ENCODE peak calls at places on chromosome 1, in six cellular contexts. S is mesendoderm, F is neuronal stem cell, P is mesenchymal stem cell, K is H9, O is H1. Q is an unnamed sample.
A peak's percentile ranks its signal among the peaks of the same experiment; 100 is the strongest.

GRCh38 chr1:179923044-179923443 is 31.6 kb upstream of the CEP350 start:
- DNase-seq in S (no peak), F (no peak), P (no peak), K (no peak), O (no peak), Q (no peak)

GRCh38 chr1:229035748-229036082 is 235.2 kb upstream of the RAB4A start:
- DNase-seq in S (no peak), F (no peak), P (no peak), K (no peak), O (no peak), Q (no peak)

GRCh38 chr1:56424744-56425493 is 154.4 kb downstream of the PLPP3 start:
- DNase-seq in S (peak; percentile 27), F (no peak), P (peak; percentile 75), K (no peak), O (no peak), Q (peak; percentile 71)

GRCh38 chr1:245827306-245827705 is 672.5 kb downstream of the KIF26B start:
- DNase-seq in S (peak; percentile 21), F (no peak), P (no peak), K (no peak), O (no peak), Q (no peak)

GRCh38 chr1:17561561-17561985 is 22.1 kb downstream of the ARHGEF10L start:
- DNase-seq in S (no peak), F (no peak), P (no peak), K (no peak), O (no peak), Q (no peak)

GRCh38 chr1:212561501-212561931 is 47.0 kb upstream of the ATF3 start:
- DNase-seq in S (peak; percentile 25), F (no peak), P (peak; percentile 79), K (no peak), O (no peak), Q (peak; percentile 76)

GRCh38 chr1:23544444-23545389 is 13.7 kb upstream of the E2F2 start:
- DNase-seq in S (peak; percentile 94), F (peak; percentile 84), P (peak; percentile 85), K (peak; percentile 81), O (no peak), Q (peak; percentile 83)

GRCh38 chr1:184755226-184756065 is 788 bp upstream of the EDEM3 start:
- DNase-seq in S (no peak), F (no peak), P (no peak), K (no peak), O (no peak), Q (no peak)

GRCh38 chr1:116514708-116515525 is 55.9 kb downstream of the CD58 start:
- DNase-seq in S (no peak), F (no peak), P (no peak), K (no peak), O (no peak), Q (no peak)

GRCh38 chr1:223831755-223832636 is 13.8 kb downstream of the TP53BP2 start:
- DNase-seq in S (no peak), F (no peak), P (peak; percentile 72), K (no peak), O (no peak), Q (peak; percentile 88)

GRCh38 chr1:112964347-112964746 is 8.4 kb upstream of the SLC16A1 start:
- DNase-seq in S (no peak), F (no peak), P (no peak), K (no peak), O (no peak), Q (no peak)

GRCh38 chr1:98827041-98827440 is 165.5 kb downstream of the SNX7 start:
- DNase-seq in S (no peak), F (no peak), P (no peak), K (no peak), O (no peak), Q (no peak)

GRCh38 chr1:158035014-158035413 is 41.6 kb downstream of the KIRREL1 start:
- DNase-seq in S (no peak), F (no peak), P (no peak), K (no peak), O (no peak), Q (no peak)

GRCh38 chr1:240031009-240031408 is 60.7 kb upstream of the FMN2 start:
- DNase-seq in S (peak; percentile 41), F (no peak), P (peak; percentile 92), K (no peak), O (no peak), Q (peak; percentile 97)

GRCh38 chr1:27163093-27163492 is 8.2 kb upstream of the SLC9A1 start:
- DNase-seq in S (no peak), F (no peak), P (no peak), K (no peak), O (no peak), Q (no peak)

DNA sequence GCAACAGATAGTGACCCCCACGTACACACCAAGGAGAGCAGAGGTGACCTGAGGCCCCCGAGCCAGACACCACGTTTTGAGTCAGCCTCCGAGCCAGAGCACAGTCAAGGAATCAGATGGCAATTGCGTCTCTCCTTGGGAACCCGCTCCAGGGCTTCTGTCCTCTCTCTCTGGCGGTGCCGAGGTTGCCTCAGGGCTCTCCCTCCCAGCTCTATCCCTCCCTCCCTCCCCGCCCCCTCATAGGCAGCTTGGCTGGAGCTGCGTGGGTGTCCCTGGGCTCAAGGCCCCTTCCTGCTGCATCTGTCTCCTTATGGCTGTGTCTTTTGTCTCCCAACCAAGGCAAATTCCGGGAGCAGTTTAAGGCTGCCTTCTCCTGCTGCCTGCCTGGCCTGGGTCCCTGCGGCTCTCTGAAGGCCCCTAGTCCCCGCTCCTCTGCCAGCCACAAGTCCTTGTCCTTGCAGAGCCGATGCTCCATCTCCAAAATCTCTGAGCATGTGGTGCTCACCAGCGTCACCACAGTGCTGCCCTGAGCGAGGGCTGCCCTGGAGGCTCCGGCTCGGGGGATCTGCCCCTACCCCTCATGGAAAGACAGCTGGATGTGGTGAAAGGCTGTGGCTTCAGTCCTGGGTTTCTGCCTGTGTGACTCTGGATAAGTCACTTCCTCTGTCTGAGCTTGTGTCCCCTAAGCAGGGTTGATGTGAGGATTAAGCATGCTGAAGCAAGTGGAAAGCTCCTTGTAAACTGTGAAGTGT is 9.1 kb downstream of the HCRTR1 start:
- DNase-seq in S (peak; percentile 24), F (no peak), P (peak; percentile 17), K (peak; percentile 43), O (no peak), Q (peak; percentile 29)
- H2BK15ac ChIP-seq in S (no peak overlapping the region), F (no peak overlapping the region), P (no peak overlapping the region), K (no peak overlapping the region), O (no peak overlapping the region), Q (no peak overlapping the region)

DNA sequence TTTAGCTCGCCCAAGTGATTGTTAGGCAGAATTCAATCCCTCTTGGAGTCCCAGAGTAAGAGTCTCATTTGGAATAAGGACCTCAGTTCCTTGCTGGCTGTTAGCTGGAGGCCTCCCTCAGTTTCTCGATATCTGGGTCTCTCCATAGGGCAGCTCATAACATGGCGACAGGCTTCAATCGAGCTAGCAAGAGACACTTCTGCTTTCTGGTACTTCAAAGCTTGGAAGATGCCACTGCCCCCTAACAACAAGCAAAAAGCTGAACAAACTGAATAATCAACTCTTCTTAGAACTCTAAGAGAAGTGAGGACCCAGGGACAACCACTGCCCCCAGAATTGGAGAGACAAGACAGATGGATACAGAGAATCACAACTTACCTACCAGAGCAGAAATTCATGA is 86.2 kb downstream of the TEX35 start:
- DNase-seq in S (no peak), F (no peak), P (no peak), K (no peak), O (no peak), Q (no peak)
- H2BK15ac ChIP-seq in S (no peak overlapping the region), F (no peak overlapping the region), P (no peak overlapping the region), K (no peak overlapping the region), O (no peak overlapping the region), Q (no peak overlapping the region)

GRCh38 chr1:198056255-198056654 is 100.5 kb upstream of the NEK7 start:
- DNase-seq in S (peak; percentile 74), F (no peak), P (no peak), K (peak; percentile 72), O (peak; percentile 5), Q (no peak)

DNA sequence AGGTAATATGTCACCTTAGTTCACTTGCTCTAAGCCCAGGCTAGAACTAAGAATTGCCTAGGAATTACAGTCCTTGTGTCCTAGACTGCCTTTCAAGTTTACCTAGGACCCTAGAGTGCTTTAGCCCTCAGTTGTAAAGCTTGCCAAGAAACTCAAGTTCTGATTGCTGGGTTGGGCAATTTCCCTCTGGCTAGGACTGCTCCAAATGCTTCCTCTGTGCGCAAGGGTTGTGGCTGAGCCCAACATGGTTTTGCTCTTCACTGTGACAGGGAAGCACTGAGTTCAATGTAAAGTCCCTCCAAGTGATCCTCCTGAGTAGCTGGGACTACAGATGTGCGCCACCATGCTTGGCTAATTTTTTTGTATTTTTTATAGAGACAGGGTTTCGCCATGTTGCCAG is 102.3 kb upstream of the NEK7 start:
- DNase-seq in S (no peak), F (no peak), P (no peak), K (no peak), O (no peak), Q (no peak)
- H2BK15ac ChIP-seq in S (no peak overlapping the region), F (no peak overlapping the region), P (no peak overlapping the region), K (no peak overlapping the region), O (no peak overlapping the region), Q (no peak overlapping the region)

GRCh38 chr1:25553749-25554425 is 10.5 kb downstream of the LDLRAP1 start:
- DNase-seq in S (no peak), F (no peak), P (no peak), K (no peak), O (no peak), Q (no peak)
- H2BK15ac ChIP-seq in S (no peak overlapping the region), F (no peak overlapping the region), P (no peak overlapping the region), K (no peak overlapping the region), O (no peak overlapping the region), Q (no peak overlapping the region)

DNA sequence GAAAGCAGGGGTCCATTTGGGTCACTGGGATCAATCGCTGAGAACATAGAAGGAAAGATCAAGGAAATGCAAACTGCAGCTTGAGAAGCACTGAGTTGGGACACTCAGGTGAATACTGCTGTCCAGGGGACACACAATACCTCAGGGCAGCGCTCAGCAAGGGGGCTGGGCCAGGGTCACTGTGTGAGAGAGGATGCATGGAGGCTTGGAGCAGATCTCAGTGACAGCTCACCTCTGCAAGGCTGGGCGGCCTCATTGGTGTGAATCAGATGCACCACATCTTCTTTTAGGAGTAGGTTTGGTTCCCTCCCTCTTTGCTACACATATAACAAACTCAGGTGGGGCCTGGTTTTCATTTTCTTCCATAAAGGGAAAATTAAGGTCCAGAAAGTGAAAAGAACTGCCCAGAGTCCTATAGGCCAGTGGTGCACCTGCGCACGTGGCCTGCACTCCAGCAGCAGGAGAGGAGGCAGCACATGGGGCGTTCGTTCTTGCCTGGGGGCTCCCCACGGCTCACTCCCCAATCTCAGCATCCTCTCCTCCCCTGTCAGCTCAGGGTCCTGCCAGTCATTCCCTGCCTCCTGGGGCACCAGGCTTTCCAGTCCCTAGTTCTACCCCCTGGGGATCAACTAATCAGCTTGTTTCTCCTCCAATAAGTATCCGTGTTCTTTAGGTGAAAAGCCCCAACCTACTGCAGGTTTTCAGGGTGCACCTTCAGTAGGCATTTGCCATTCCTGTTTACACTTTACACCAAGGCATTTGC is 1.5 kb downstream of the A3GALT2 start:
- DNase-seq in S (no peak), F (no peak), P (no peak), K (no peak), O (no peak), Q (no peak)
- H2BK15ac ChIP-seq in S (no peak overlapping the region), F (no peak overlapping the region), P (no peak overlapping the region), K (no peak overlapping the region), O (no peak overlapping the region), Q (no peak overlapping the region)

Q was measured in IMR-90.